ENCODE peak calls at places on chromosomes 4 and X, in four cellular contexts. One of them, this sample, is unnamed.

GRCh38 chr4:119540249-119540648 is 88.4 kb downstream of the PDE5A start:
- DNase-seq in transverse colon: no peak
- DNase-seq in body of pancreas: no peak
- DNase-seq in A549: no peak
- DNase-seq in this sample: no peak

GRCh38 chrX:122135070-122135469 is 1049.0 kb upstream of the GRIA3 start:
- DNase-seq in transverse colon: no peak
- DNase-seq in A549: no peak
- DNase-seq in body of pancreas: no peak
- DNase-seq in this sample: no peak

GRCh38 chrX:41906515-41907165 is 16.7 kb downstream of the CASK start:
- DNase-seq in body of pancreas: no peak
- DNase-seq in A549: peak
- DNase-seq in transverse colon: no peak
- DNase-seq in this sample: no peak

GRCh38 chr4:55255171-55255570 is 90.9 kb upstream of the SRD5A3 start:
- DNase-seq in transverse colon: no peak
- DNase-seq in A549: no peak
- DNase-seq in body of pancreas: no peak
- DNase-seq in this sample: no peak

GRCh38 chr4:112185334-112185733 is 40.1 kb downstream of the FAM241A start:
- DNase-seq in transverse colon: no peak
- DNase-seq in body of pancreas: no peak
- DNase-seq in A549: no peak
- DNase-seq in this sample: no peak

GRCh38 chrX:73289039-73289438 is 74.4 kb upstream of the NAP1L2 start:
- DNase-seq in transverse colon: no peak
- DNase-seq in body of pancreas: no peak
- DNase-seq in A549: peak
- DNase-seq in this sample: no peak

GRCh38 chrX:110046971-110047370 is 44.1 kb downstream of the TMEM164 start:
- DNase-seq in body of pancreas: no peak
- DNase-seq in transverse colon: no peak
- DNase-seq in A549: no peak
- DNase-seq in this sample: no peak

GRCh38 chr4:4417886-4418285 is 31.0 kb downstream of the NSG1 start:
- DNase-seq in body of pancreas: no peak
- DNase-seq in transverse colon: no peak
- DNase-seq in A549: no peak
- DNase-seq in this sample: no peak

GRCh38 chr4:86615501-86615900 is 21.4 kb downstream of the PTPN13 start:
- DNase-seq in A549: no peak
- DNase-seq in body of pancreas: no peak
- DNase-seq in transverse colon: no peak
- DNase-seq in this sample: no peak

GRCh38 chrX:107576841-107577240 is 51.5 kb upstream of the PRPS1 start:
- DNase-seq in transverse colon: no peak
- DNase-seq in body of pancreas: no peak
- DNase-seq in A549: no peak
- DNase-seq in this sample: no peak
- TF ChIP-seq POLR2A in transverse colon: no peak
- TF ChIP-seq POLR2A in body of pancreas: no peak
- TF ChIP-seq POLR2A in A549: no peak
- TF ChIP-seq POLR2A in this sample: no peak

GRCh38 chrX:107627792-107628661 is at the start of gene PRPS1:
- DNase-seq in A549: peak
- DNase-seq in body of pancreas: peak
- DNase-seq in transverse colon: peak
- DNase-seq in this sample: peak
- TF ChIP-seq POLR2A in A549: peak
- TF ChIP-seq POLR2A in body of pancreas: peak
- TF ChIP-seq POLR2A in transverse colon: peak
- TF ChIP-seq POLR2A in this sample: peak

DNA sequence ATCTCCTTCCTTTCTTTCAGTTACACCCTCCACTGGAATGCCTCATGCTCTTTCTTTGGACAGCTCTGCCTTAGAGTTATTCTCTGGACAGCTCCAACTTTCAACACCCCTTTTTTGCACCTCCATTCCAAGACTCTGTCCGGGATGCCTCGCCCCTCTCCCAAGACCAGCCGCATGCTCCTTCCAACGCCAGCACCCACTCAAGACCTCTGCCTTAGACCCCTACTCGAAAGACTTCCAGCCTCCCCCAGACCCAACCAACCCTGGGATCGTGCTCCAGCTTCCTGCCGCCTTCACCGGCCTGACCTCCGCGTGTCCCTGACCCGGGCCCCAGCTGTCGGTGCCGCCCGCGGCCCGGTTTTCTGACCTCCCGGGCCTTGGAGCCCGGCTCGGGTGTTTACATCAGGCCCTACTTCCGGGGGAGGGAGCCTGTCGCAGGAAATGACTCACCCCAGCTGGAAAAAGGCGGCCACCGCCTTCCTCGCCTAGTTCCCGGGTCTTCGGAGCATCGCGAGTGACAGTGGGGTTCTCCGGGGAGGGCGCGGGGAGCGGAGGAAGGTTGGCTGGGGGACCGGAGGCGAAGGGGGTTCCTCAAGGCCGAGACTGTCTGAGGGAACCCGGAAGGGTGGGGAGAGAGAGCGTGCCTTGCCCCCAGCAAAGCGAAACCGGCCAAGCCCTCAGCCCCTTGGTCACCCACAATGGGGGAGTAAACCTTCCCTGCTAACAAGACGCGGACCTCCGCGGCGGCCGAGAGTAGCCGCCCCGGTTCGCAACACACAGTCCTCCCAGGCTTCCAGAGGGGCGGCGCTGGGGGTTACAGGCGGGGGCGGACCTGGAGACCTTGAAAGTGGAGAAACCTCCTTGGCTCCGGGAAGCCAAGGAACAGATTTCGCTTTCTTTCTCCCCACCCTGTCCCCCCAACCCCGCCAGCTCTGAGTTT is at the start of gene WDR45:
- DNase-seq in A549: peak
- DNase-seq in body of pancreas: peak
- DNase-seq in transverse colon: peak
- DNase-seq in this sample: peak
- TF ChIP-seq POLR2A in A549: peak
- TF ChIP-seq POLR2A in body of pancreas: peak
- TF ChIP-seq POLR2A in transverse colon: peak
- TF ChIP-seq POLR2A in this sample: peak

GRCh38 chr4:1201851-1202525 is 29.6 kb upstream of the SPON2 start:
- DNase-seq in transverse colon: peak
- DNase-seq in body of pancreas: peak
- DNase-seq in A549: no peak
- DNase-seq in this sample: no peak
- TF ChIP-seq POLR2A in transverse colon: peak
- TF ChIP-seq POLR2A in body of pancreas: no peak
- TF ChIP-seq POLR2A in A549: no peak
- TF ChIP-seq POLR2A in this sample: no peak

DNA sequence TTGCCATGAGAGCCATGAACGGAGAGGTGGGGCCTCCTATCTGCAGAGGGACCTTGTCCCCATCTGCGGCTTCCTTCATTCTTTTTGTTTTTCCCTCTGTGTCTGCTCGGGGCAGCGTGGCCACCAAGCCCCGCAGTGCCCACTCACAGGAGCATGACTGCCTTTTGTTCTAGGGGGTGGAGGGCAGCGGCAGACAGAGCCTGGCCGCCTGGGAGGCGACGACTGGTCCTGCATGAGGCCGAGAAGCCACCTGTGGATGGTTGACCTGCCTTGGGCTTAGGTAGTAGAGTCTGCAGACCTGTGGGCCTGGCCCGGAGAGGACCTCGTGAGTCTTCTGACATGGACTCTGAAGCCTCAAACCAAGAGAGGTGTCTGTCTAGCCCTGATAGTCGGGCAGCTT is 1.4 kb downstream of the RBM3 start:
- DNase-seq in A549: no peak
- DNase-seq in body of pancreas: no peak
- DNase-seq in transverse colon: no peak
- DNase-seq in this sample: no peak
- TF ChIP-seq POLR2A in A549: no peak
- TF ChIP-seq POLR2A in body of pancreas: no peak
- TF ChIP-seq POLR2A in transverse colon: no peak
- TF ChIP-seq POLR2A in this sample: no peak

GRCh38 chr4:25638221-25638601 is 17.4 kb upstream of the SLC34A2 start:
- DNase-seq in transverse colon: no peak
- DNase-seq in body of pancreas: no peak
- DNase-seq in A549: no peak
- DNase-seq in this sample: no peak
- TF ChIP-seq POLR2A in transverse colon: no peak
- TF ChIP-seq POLR2A in body of pancreas: no peak
- TF ChIP-seq POLR2A in A549: no peak
- TF ChIP-seq POLR2A in this sample: no peak

GRCh38 chr4:184808719-184809062 is 17.1 kb downstream of the ACSL1 start:
- DNase-seq in A549: no peak
- DNase-seq in transverse colon: no peak
- DNase-seq in body of pancreas: no peak
- DNase-seq in this sample: no peak
- TF ChIP-seq POLR2A in A549: no peak
- TF ChIP-seq POLR2A in transverse colon: no peak
- TF ChIP-seq POLR2A in body of pancreas: no peak
- TF ChIP-seq POLR2A in this sample: no peak

GRCh38 chr4:118281611-118282442 is 71.0 kb downstream of the PRSS12 start:
- DNase-seq in A549: no peak
- DNase-seq in body of pancreas: peak
- DNase-seq in transverse colon: no peak
- DNase-seq in this sample: peak
- TF ChIP-seq POLR2A in A549: no peak
- TF ChIP-seq POLR2A in body of pancreas: no peak
- TF ChIP-seq POLR2A in transverse colon: no peak
- TF ChIP-seq POLR2A in this sample: peak

GRCh38 chr4:138242076-138242829 is at the start of gene SLC7A11:
- DNase-seq in body of pancreas: peak
- DNase-seq in transverse colon: peak
- DNase-seq in A549: peak
- DNase-seq in this sample: peak
- TF ChIP-seq POLR2A in body of pancreas: peak
- TF ChIP-seq POLR2A in transverse colon: peak
- TF ChIP-seq POLR2A in A549: peak
- TF ChIP-seq POLR2A in this sample: peak

This sample was measured in erythroblast.